ENCODE peak calls at places on chromosomes 13 and 19, in ten cellular contexts. One of them, this sample, is unnamed.

GRCh38 chr19:32819415-32820400 is 49.9 kb downstream of the SLC7A9 start:
- DNase-seq in GM04504: no peak
- DNase-seq in cardiac fibroblast: no peak
- DNase-seq in CD14-positive monocyte: no peak
- DNase-seq in activated CD4-positive, alpha-beta T cell treated with anti-CD3 and anti-CD28 coated beads, Interleukin-2, amount 10 ng/mL, durations not matched to agents 7 days and 5 days: no peak
- DNase-seq in endothelial cell of umbilical vein: no peak
- DNase-seq in activated CD4-positive, alpha-beta memory T cell treated with anti-CD3 and anti-CD28 coated beads, Interleukin-2, amount 10 ng/mL, durations not matched to agents 7 days and 5 days: no peak
- DNase-seq in stimulated activated CD4-positive, alpha-beta T cell treated with anti-CD3 and anti-CD28 coated beads, Interleukin-2, amount 100 ng/mL, for 48 hours: no peak
- DNase-seq in H7: no peak
- DNase-seq in ovary: no peak
- DNase-seq in this sample: no peak

GRCh38 chr19:18814063-18814462 is 17.7 kb upstream of the UPF1 start:
- DNase-seq in endothelial cell of umbilical vein: no peak
- DNase-seq in activated CD4-positive, alpha-beta T cell treated with anti-CD3 and anti-CD28 coated beads, Interleukin-2, amount 10 ng/mL, durations not matched to agents 7 days and 5 days: no peak
- DNase-seq in cardiac fibroblast: peak; percentile 22
- DNase-seq in GM04504: no peak
- DNase-seq in H7: no peak
- DNase-seq in activated CD4-positive, alpha-beta memory T cell treated with anti-CD3 and anti-CD28 coated beads, Interleukin-2, amount 10 ng/mL, durations not matched to agents 7 days and 5 days: no peak
- DNase-seq in CD14-positive monocyte: no peak
- DNase-seq in ovary: no peak
- DNase-seq in stimulated activated CD4-positive, alpha-beta T cell treated with anti-CD3 and anti-CD28 coated beads, Interleukin-2, amount 100 ng/mL, for 48 hours: no peak
- DNase-seq in this sample: no peak

GRCh38 chr13:48235100-48235813 is 2.3 kb downstream of the ITM2B start:
- DNase-seq in cardiac fibroblast: peak; percentile 63
- DNase-seq in ovary: no peak
- DNase-seq in H7: peak; percentile 21
- DNase-seq in endothelial cell of umbilical vein: peak; percentile 61
- DNase-seq in stimulated activated CD4-positive, alpha-beta T cell treated with anti-CD3 and anti-CD28 coated beads, Interleukin-2, amount 100 ng/mL, for 48 hours: no peak
- DNase-seq in activated CD4-positive, alpha-beta memory T cell treated with anti-CD3 and anti-CD28 coated beads, Interleukin-2, amount 10 ng/mL, durations not matched to agents 7 days and 5 days: no peak
- DNase-seq in activated CD4-positive, alpha-beta T cell treated with anti-CD3 and anti-CD28 coated beads, Interleukin-2, amount 10 ng/mL, durations not matched to agents 7 days and 5 days: no peak
- DNase-seq in GM04504: no peak
- DNase-seq in CD14-positive monocyte: no peak
- DNase-seq in this sample: no peak

GRCh38 chr19:10431943-10432735 is 11.8 kb downstream of the PDE4A start:
- DNase-seq in stimulated activated CD4-positive, alpha-beta T cell treated with anti-CD3 and anti-CD28 coated beads, Interleukin-2, amount 100 ng/mL, for 48 hours: no peak
- DNase-seq in activated CD4-positive, alpha-beta T cell treated with anti-CD3 and anti-CD28 coated beads, Interleukin-2, amount 10 ng/mL, durations not matched to agents 7 days and 5 days: peak; percentile 63
- DNase-seq in CD14-positive monocyte: peak; percentile 80
- DNase-seq in H7: peak; percentile 94
- DNase-seq in endothelial cell of umbilical vein: no peak
- DNase-seq in cardiac fibroblast: peak; percentile 34
- DNase-seq in GM04504: peak; percentile 21
- DNase-seq in activated CD4-positive, alpha-beta memory T cell treated with anti-CD3 and anti-CD28 coated beads, Interleukin-2, amount 10 ng/mL, durations not matched to agents 7 days and 5 days: peak; percentile 69
- DNase-seq in ovary: no peak
- DNase-seq in this sample: peak; percentile 63

GRCh38 chr13:99665716-99666115 is 164.4 kb downstream of the TM9SF2 start:
- DNase-seq in cardiac fibroblast: no peak
- DNase-seq in ovary: no peak
- DNase-seq in activated CD4-positive, alpha-beta memory T cell treated with anti-CD3 and anti-CD28 coated beads, Interleukin-2, amount 10 ng/mL, durations not matched to agents 7 days and 5 days: no peak
- DNase-seq in GM04504: no peak
- DNase-seq in endothelial cell of umbilical vein: no peak
- DNase-seq in CD14-positive monocyte: no peak
- DNase-seq in H7: no peak
- DNase-seq in stimulated activated CD4-positive, alpha-beta T cell treated with anti-CD3 and anti-CD28 coated beads, Interleukin-2, amount 100 ng/mL, for 48 hours: no peak
- DNase-seq in activated CD4-positive, alpha-beta T cell treated with anti-CD3 and anti-CD28 coated beads, Interleukin-2, amount 10 ng/mL, durations not matched to agents 7 days and 5 days: no peak
- DNase-seq in this sample: no peak

GRCh38 chr13:40446365-40446764 is 220.1 kb downstream of the FOXO1 start:
- DNase-seq in cardiac fibroblast: peak; percentile 61
- DNase-seq in H7: no peak
- DNase-seq in activated CD4-positive, alpha-beta T cell treated with anti-CD3 and anti-CD28 coated beads, Interleukin-2, amount 10 ng/mL, durations not matched to agents 7 days and 5 days: no peak
- DNase-seq in CD14-positive monocyte: no peak
- DNase-seq in stimulated activated CD4-positive, alpha-beta T cell treated with anti-CD3 and anti-CD28 coated beads, Interleukin-2, amount 100 ng/mL, for 48 hours: no peak
- DNase-seq in ovary: no peak
- DNase-seq in GM04504: no peak
- DNase-seq in activated CD4-positive, alpha-beta memory T cell treated with anti-CD3 and anti-CD28 coated beads, Interleukin-2, amount 10 ng/mL, durations not matched to agents 7 days and 5 days: no peak
- DNase-seq in endothelial cell of umbilical vein: peak; percentile 11
- DNase-seq in this sample: no peak

GRCh38 chr19:49809155-49809986 is 3.7 kb downstream of the FUZ start:
- DNase-seq in ovary: no peak
- DNase-seq in H7: peak; percentile 88
- DNase-seq in CD14-positive monocyte: peak; percentile 67
- DNase-seq in activated CD4-positive, alpha-beta T cell treated with anti-CD3 and anti-CD28 coated beads, Interleukin-2, amount 10 ng/mL, durations not matched to agents 7 days and 5 days: peak; percentile 37
- DNase-seq in cardiac fibroblast: no peak
- DNase-seq in stimulated activated CD4-positive, alpha-beta T cell treated with anti-CD3 and anti-CD28 coated beads, Interleukin-2, amount 100 ng/mL, for 48 hours: peak; percentile 19
- DNase-seq in endothelial cell of umbilical vein: peak; percentile 18
- DNase-seq in activated CD4-positive, alpha-beta memory T cell treated with anti-CD3 and anti-CD28 coated beads, Interleukin-2, amount 10 ng/mL, durations not matched to agents 7 days and 5 days: peak; percentile 62
- DNase-seq in GM04504: no peak
- DNase-seq in this sample: no peak

GRCh38 chr19:29772696-29773095 is 39.1 kb upstream of the CCNE1 start:
- DNase-seq in ovary: no peak
- DNase-seq in activated CD4-positive, alpha-beta memory T cell treated with anti-CD3 and anti-CD28 coated beads, Interleukin-2, amount 10 ng/mL, durations not matched to agents 7 days and 5 days: no peak
- DNase-seq in GM04504: no peak
- DNase-seq in H7: no peak
- DNase-seq in cardiac fibroblast: no peak
- DNase-seq in CD14-positive monocyte: no peak
- DNase-seq in activated CD4-positive, alpha-beta T cell treated with anti-CD3 and anti-CD28 coated beads, Interleukin-2, amount 10 ng/mL, durations not matched to agents 7 days and 5 days: no peak
- DNase-seq in stimulated activated CD4-positive, alpha-beta T cell treated with anti-CD3 and anti-CD28 coated beads, Interleukin-2, amount 100 ng/mL, for 48 hours: no peak
- DNase-seq in endothelial cell of umbilical vein: no peak
- DNase-seq in this sample: no peak

GRCh38 chr19:29712744-29713516 is 2.1 kb downstream of the C19orf12 start:
- DNase-seq in cardiac fibroblast: no peak
- DNase-seq in CD14-positive monocyte: no peak
- DNase-seq in H7: no peak
- DNase-seq in endothelial cell of umbilical vein: no peak
- DNase-seq in stimulated activated CD4-positive, alpha-beta T cell treated with anti-CD3 and anti-CD28 coated beads, Interleukin-2, amount 100 ng/mL, for 48 hours: no peak
- DNase-seq in ovary: peak; percentile 11
- DNase-seq in GM04504: no peak
- DNase-seq in activated CD4-positive, alpha-beta memory T cell treated with anti-CD3 and anti-CD28 coated beads, Interleukin-2, amount 10 ng/mL, durations not matched to agents 7 days and 5 days: no peak
- DNase-seq in activated CD4-positive, alpha-beta T cell treated with anti-CD3 and anti-CD28 coated beads, Interleukin-2, amount 10 ng/mL, durations not matched to agents 7 days and 5 days: peak; percentile 29
- DNase-seq in this sample: no peak

GRCh38 chr13:48942131-48942530 is 33.6 kb upstream of the FNDC3A start:
- DNase-seq in H7: no peak
- DNase-seq in ovary: no peak
- DNase-seq in cardiac fibroblast: peak; percentile 72
- DNase-seq in GM04504: peak; percentile 1
- DNase-seq in stimulated activated CD4-positive, alpha-beta T cell treated with anti-CD3 and anti-CD28 coated beads, Interleukin-2, amount 100 ng/mL, for 48 hours: no peak
- DNase-seq in endothelial cell of umbilical vein: peak; percentile 42
- DNase-seq in CD14-positive monocyte: no peak
- DNase-seq in activated CD4-positive, alpha-beta memory T cell treated with anti-CD3 and anti-CD28 coated beads, Interleukin-2, amount 10 ng/mL, durations not matched to agents 7 days and 5 days: no peak
- DNase-seq in activated CD4-positive, alpha-beta T cell treated with anti-CD3 and anti-CD28 coated beads, Interleukin-2, amount 10 ng/mL, durations not matched to agents 7 days and 5 days: no peak
- DNase-seq in this sample: no peak

GRCh38 chr19:49850487-49851342 is at the start of gene PTOV1:
- DNase-seq in endothelial cell of umbilical vein: peak; percentile 91
- DNase-seq in CD14-positive monocyte: peak; percentile 87
- DNase-seq in H7: peak; percentile 100
- DNase-seq in cardiac fibroblast: peak; percentile 93
- DNase-seq in GM04504: peak; percentile 80
- DNase-seq in stimulated activated CD4-positive, alpha-beta T cell treated with anti-CD3 and anti-CD28 coated beads, Interleukin-2, amount 100 ng/mL, for 48 hours: peak; percentile 88
- DNase-seq in activated CD4-positive, alpha-beta T cell treated with anti-CD3 and anti-CD28 coated beads, Interleukin-2, amount 10 ng/mL, durations not matched to agents 7 days and 5 days: peak; percentile 90
- DNase-seq in ovary: peak; percentile 94
- DNase-seq in activated CD4-positive, alpha-beta memory T cell treated with anti-CD3 and anti-CD28 coated beads, Interleukin-2, amount 10 ng/mL, durations not matched to agents 7 days and 5 days: peak; percentile 90
- DNase-seq in this sample: peak; percentile 96

GRCh38 chr19:49553451-49554271 is 25.9 kb downstream of the RCN3 start:
- DNase-seq in stimulated activated CD4-positive, alpha-beta T cell treated with anti-CD3 and anti-CD28 coated beads, Interleukin-2, amount 100 ng/mL, for 48 hours: peak; percentile 52
- DNase-seq in CD14-positive monocyte: no peak
- DNase-seq in cardiac fibroblast: peak; percentile 90
- DNase-seq in activated CD4-positive, alpha-beta T cell treated with anti-CD3 and anti-CD28 coated beads, Interleukin-2, amount 10 ng/mL, durations not matched to agents 7 days and 5 days: peak; percentile 52
- DNase-seq in activated CD4-positive, alpha-beta memory T cell treated with anti-CD3 and anti-CD28 coated beads, Interleukin-2, amount 10 ng/mL, durations not matched to agents 7 days and 5 days: peak; percentile 68
- DNase-seq in endothelial cell of umbilical vein: peak; percentile 65
- DNase-seq in ovary: no peak
- DNase-seq in H7: no peak
- DNase-seq in GM04504: no peak
- DNase-seq in this sample: no peak

This sample was measured in H1.